ENCODE peak calls at places on chromosomes 7 and 10, in four cellular contexts. Z is HCT116, B is HepG2, Q is K562. W is an unnamed sample. For H3K9me3, the result is how much of the 10 kb centered on the place peaks cover.

GRCh38 chr10:11538834-11539190 is 72.6 kb downstream of the USP6NL start:
- DNase-seq in B (no peak), Q (no peak), Z (no peak), W (no peak)

GRCh38 chr10:45602082-45602730 is 70.4 kb downstream of the ZFAND4 start:
- DNase-seq in Z (no peak), Q (no peak), B (no peak), W (no peak)

GRCh38 chr7:48090095-48090805 is 1.2 kb downstream of the UPP1 start:
- DNase-seq in B (no peak), Z (no peak), Q (no peak), W (no peak)

GRCh38 chr7:960269-960871 is 5.9 kb upstream of the ADAP1 start:
- DNase-seq in Q (no peak), B (peak), Z (no peak), W (no peak)

GRCh38 chr7:159114096-159114495 is 30.6 kb downstream of the VIPR2 start:
- DNase-seq in B (no peak), Z (no peak), Q (no peak), W (no peak)

GRCh38 chr10:77881222-77881621 is 45.3 kb downstream of the DLG5 start:
- DNase-seq in Q (no peak), Z (no peak), B (no peak), W (no peak)

GRCh38 chr10:98433881-98434732 is 12.6 kb downstream of the HPS1 start:
- DNase-seq in B (no peak), Q (no peak), Z (no peak), W (no peak)

GRCh38 chr7:47194516-47194915 is 387.4 kb downstream of the TNS3 start:
- DNase-seq in Q (no peak), Z (no peak), B (no peak), W (no peak)

GRCh38 chr10:1737222-1738061 is at the start of gene ADARB2:
- DNase-seq in B (no peak), Q (no peak), Z (no peak), W (no peak)

GRCh38 chr7:140008755-140009610 is 53.8 kb downstream of the PARP12 start:
- DNase-seq in Q (no peak), Z (no peak), B (no peak), W (no peak)

GRCh38 chr10:3477683-3478082 is 305.1 kb upstream of the PITRM1 start:
- DNase-seq in B (no peak), Q (no peak), Z (no peak), W (no peak)

DNA sequence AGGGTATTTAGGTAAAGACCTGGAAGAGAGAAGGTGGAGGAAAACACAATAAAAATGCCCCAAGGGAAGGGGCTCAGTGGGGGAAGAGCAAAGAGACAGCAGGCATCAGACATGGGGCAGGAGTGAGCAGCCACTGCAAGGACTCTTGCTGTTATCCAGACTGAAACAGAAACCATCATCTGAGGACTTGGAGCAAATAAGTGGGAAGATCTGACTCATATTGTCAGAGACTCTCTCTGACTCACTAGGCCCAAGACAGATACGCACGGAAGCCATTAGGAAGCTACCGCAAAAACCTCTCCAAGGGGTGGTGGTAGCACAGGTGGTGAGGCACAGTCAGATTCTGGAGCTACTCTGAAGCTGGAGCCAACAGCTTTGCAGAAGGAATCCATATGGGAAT is 110.7 kb downstream of the RNF32 start:
- DNase-seq in B (no peak), Q (no peak), Z (peak), W (no peak)
- TF ChIP-seq TCF7L2 in B (no peak), Q (no peak), Z (no peak), W (no peak)

DNA sequence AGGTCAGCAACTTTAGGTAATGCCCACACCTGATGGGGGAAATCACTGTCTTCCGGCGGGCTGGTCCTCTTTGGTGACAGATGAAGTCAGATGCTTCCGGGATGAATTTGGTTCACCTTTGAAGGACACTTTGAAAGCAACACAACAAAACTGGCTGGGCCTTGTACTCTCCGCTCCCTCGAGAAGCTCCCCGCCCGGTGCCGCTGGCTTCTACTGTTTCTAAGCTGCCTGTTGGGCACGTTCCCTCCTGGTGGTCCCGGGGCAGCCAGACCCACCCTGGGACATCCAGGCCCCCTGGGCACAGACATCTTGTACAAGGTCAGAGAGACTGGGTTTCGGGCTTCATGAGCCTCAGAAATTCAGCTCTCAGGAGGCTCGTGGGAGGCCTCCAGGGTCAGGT is 452.3 kb downstream of the DNAJB6 start:
- DNase-seq in Q (no peak), Z (no peak), B (no peak), W (no peak)
- H3K9me3 ChIP-seq in Q (under half), Z (under half), B (under half), W (under half)

GRCh38 chr7:27108390-27109127 is 6.1 kb upstream of the HOXA2 start:
- DNase-seq in Z (no peak), Q (no peak), B (no peak), W (no peak)
- TF ChIP-seq TCF7L2 in Z (no peak), Q (no peak), B (no peak), W (no peak)

GRCh38 chr10:123890761-123891146 is 853 bp downstream of the CPXM2 start:
- DNase-seq in B (no peak), Z (no peak), Q (no peak), W (no peak)

GRCh38 chr10:123888751-123889150 is 2.9 kb downstream of the CPXM2 start:
- DNase-seq in Q (no peak), Z (no peak), B (no peak), W (no peak)

GRCh38 chr10:123889821-123890220 is 1.8 kb downstream of the CPXM2 start:
- DNase-seq in Q (no peak), Z (no peak), B (no peak), W (no peak)

GRCh38 chr10:123891147-123892011 is at the start of gene CPXM2:
- DNase-seq in B (no peak), Q (no peak), Z (no peak), W (no peak)

DNA sequence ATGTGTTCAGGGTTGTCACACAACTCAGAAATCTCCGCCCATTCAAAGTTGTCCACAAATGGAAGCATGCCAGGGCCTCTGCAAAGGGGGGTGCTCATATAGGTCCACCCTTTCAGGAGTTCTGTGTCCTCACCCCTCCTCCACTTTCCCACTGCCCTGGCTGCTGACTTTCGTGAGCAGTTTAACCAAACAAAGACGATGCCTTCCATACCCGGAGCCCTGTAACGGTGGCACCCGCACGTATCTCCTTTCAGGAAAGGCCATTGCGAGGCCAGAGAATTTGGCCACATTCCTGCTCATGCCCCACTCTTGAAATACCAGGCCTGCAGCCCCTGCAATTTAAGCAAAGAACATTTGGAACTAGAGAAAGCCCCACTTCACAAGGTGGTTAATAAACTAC is 1.4 kb downstream of the CPXM2 start:
- DNase-seq in B (no peak), Q (no peak), Z (no peak), W (no peak)
- H3K9me3 ChIP-seq in B (under half), Q (under half), Z (under half), W (under half)

DNA sequence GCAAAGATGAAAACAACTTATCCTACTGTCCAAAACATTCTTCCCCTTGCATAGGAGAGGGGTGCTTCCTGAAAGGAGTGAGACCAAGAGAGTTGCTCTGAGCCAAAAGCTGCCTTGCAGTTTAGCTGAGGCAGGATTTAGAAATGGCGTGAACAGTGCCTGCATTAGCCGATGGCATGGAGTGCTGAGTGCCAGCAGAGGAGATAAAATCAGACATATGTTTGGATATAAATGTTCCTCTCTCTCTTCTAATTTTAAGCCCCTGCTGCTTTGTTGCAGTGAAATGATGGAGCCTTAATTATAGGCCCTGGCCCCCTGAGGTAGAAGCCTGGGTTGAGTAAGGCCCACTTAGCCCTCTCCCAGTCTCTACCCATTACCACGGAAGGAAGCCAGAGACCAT is 7.1 kb downstream of the LRRC4 start:
- DNase-seq in Z (no peak), Q (no peak), B (no peak), W (no peak)
- TF ChIP-seq TCF7L2 in Z (no peak), Q (no peak), B (no peak), W (no peak)